ENCODE peak calls at places on chromosome 10, in four cellular contexts. Y, B, Z and K are unnamed samples.

GRCh38 chr10:11602919-11603523 is 8.4 kb downstream of the USP6NL start:
- DNase-seq in Y (no peak), B (peak), Z (no peak), K (peak)

GRCh38 chr10:81270051-81270450 is 604.9 kb upstream of the NRG3 start:
- DNase-seq in Y (no peak), B (no peak), Z (no peak), K (no peak)

GRCh38 chr10:88676283-88677060 is 12.2 kb downstream of the LIPF start:
- DNase-seq in Y (no peak), B (no peak), Z (no peak), K (no peak)

GRCh38 chr10:127878474-127879055 is 14.2 kb downstream of the CLRN3 start:
- DNase-seq in Y (no peak), B (no peak), Z (no peak), K (no peak)

GRCh38 chr10:82889703-82890102 is 1014.7 kb downstream of the NRG3 start:
- DNase-seq in Y (no peak), B (peak), Z (no peak), K (no peak)

GRCh38 chr10:88073676-88074075 is 210.3 kb downstream of the PTEN start:
- DNase-seq in Y (no peak), B (no peak), Z (no peak), K (no peak)

GRCh38 chr10:26437637-26438461 is at the start of gene APBB1IP:
- DNase-seq in Y (peak), B (peak), Z (no peak), K (no peak)

GRCh38 chr10:108591417-108591816 is 1331.9 kb downstream of the XPNPEP1 start:
- DNase-seq in Y (no peak), B (no peak), Z (no peak), K (no peak)

GRCh38 chr10:73253226-73253557 is 748 bp upstream of the MRPS16 start:
- DNase-seq in Y (no peak), B (peak), Z (no peak), K (no peak)

GRCh38 chr10:132927824-132928223 is 14.5 kb downstream of the CFAP46 start:
- DNase-seq in Y (no peak), B (no peak), Z (no peak), K (no peak)
- H4K5ac ChIP-seq in Y (no peak), B (no peak), Z (no peak), K (no peak)

GRCh38 chr10:30493609-30494530 is 59.9 kb downstream of the MAP3K8 start:
- DNase-seq in Y (no peak), B (peak), Z (no peak), K (peak)

GRCh38 chr10:30491832-30492530 is 58.0 kb downstream of the MAP3K8 start:
- DNase-seq in Y (no peak), B (no peak), Z (no peak), K (no peak)

GRCh38 chr10:30491204-30491603 is 57.2 kb downstream of the MAP3K8 start:
- DNase-seq in Y (no peak), B (no peak), Z (no peak), K (peak)

GRCh38 chr10:30495687-30496086 is 61.7 kb downstream of the MAP3K8 start:
- DNase-seq in Y (no peak), B (no peak), Z (no peak), K (peak)

DNA sequence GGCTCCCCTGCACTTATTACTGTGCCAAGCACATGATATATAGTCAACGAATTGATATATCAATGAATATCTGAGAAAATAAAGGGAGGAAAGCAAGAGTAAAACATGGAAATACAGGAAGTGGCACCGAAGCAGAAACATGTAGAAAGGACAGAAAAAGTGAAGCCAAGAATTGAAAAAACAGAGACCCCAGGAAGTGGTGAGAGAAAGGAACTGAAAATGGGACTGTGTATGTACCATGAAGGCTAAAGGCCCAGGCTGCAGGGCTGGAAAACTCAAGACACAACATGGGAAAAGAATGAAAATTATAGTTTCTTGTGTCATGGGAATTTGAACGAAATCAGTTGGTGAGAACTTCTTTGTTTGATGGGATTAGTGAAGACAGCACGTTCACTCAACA is 60.6 kb downstream of the MAP3K8 start:
- DNase-seq in Y (no peak), B (no peak), Z (no peak), K (no peak)
- H4K5ac ChIP-seq in Y (no peak), B (no peak), Z (no peak), K (no peak)

GRCh38 chr10:70660722-70661121 is 11.6 kb upstream of the ADAMTS14 start:
- DNase-seq in Y (no peak), B (no peak), Z (no peak), K (no peak)

GRCh38 chr10:70662362-70663220 is 9.7 kb upstream of the ADAMTS14 start:
- DNase-seq in Y (no peak), B (no peak), Z (no peak), K (peak)

GRCh38 chr10:70658582-70659136 is 13.6 kb upstream of the ADAMTS14 start:
- DNase-seq in Y (no peak), B (no peak), Z (no peak), K (no peak)

GRCh38 chr10:70664702-70665195 is 7.6 kb upstream of the ADAMTS14 start:
- DNase-seq in Y (no peak), B (peak), Z (no peak), K (peak)

GRCh38 chr10:70661623-70662361 is 10.5 kb upstream of the ADAMTS14 start:
- DNase-seq in Y (no peak), B (no peak), Z (no peak), K (no peak)
- H4K5ac ChIP-seq in Y (no peak), B (no peak), Z (no peak), K (peak)

DNA sequence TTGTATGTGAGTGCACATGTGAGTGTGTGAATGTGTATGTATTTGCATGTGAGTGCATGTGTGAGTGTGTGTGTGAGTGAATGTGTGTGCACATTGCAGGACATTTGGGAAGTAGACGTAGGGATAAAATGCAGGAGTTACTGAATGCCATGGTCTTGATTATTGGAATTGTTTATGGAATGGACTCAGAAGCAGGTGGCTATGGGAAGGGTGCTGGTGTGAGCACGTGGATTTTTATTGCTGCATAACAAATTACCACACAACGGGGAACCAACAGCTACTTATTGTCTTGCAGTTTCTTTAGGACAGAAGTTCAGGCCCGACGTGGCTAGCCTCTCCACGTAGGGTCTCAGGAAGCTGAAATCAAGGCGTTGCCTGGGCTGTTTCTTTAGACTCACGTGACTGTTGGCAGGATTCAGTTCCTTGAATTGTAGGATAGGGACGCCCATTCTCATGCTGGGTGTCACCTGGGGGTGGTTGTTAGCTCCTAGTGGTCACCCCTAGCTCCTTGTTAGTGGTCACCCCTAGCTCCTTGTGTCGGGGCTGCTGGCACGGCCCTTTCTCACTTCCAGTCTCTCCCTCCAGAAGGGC is 48.3 kb upstream of the ZNF32 start:
- DNase-seq in Y (no peak), B (no peak), Z (no peak), K (no peak)
- H4K5ac ChIP-seq in Y (no peak), B (no peak), Z (no peak), K (no peak)

GRCh38 chr10:62131724-62132123 is 136.9 kb downstream of the RTKN2 start:
- DNase-seq in Y (no peak), B (no peak), Z (no peak), K (no peak)

GRCh38 chr10:62133618-62134017 is 135.0 kb downstream of the RTKN2 start:
- DNase-seq in Y (no peak), B (no peak), Z (no peak), K (no peak)

GRCh38 chr10:62130948-62131347 is 137.7 kb downstream of the RTKN2 start:
- DNase-seq in Y (no peak), B (no peak), Z (no peak), K (peak)

DNA sequence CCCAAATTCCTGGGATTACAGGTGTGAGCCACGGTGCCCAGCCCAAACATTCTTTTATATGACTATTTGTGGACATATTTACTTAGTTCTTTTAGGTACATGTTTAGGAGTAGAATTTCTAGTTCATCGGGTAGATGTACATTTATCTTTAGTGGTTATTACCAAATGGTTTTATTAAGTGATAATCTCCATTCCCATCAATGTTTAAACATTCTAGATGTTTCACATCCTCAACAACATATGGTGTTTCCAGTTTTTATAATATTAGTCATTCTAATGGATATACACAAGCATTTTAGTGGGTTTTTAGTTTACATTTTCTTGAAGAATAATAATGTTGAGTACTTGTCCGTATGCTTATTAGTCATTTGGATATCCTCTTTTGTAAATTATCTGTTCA is 131.7 kb downstream of the RTKN2 start:
- DNase-seq in Y (no peak), B (no peak), Z (no peak), K (peak)
- H4K5ac ChIP-seq in Y (no peak), B (no peak), Z (no peak), K (peak)